ENCODE peak calls at places on chromosome 21, in four cellular contexts. G, K, R and W are unnamed samples.

GRCh38 chr21:15421947-15422346 is 307.8 kb upstream of the USP25 start:
- DNase-seq in G (no peak), K (no peak), R (no peak), W (no peak)

GRCh38 chr21:42010507-42011493 is 640 bp upstream of the ZBTB21 start:
- DNase-seq in G (no peak), K (no peak), R (no peak), W (no peak)

GRCh38 chr21:37914211-37914900 is 1.9 kb downstream of the KCNJ6 start:
- DNase-seq in G (peak), K (no peak), R (no peak), W (no peak)

GRCh38 chr21:21715286-21715969 is 717.2 kb downstream of the NCAM2 start:
- DNase-seq in G (peak), K (no peak), R (no peak), W (no peak)

GRCh38 chr21:34743831-34744230 is 75.0 kb downstream of the CLIC6 start:
- DNase-seq in G (peak), K (peak), R (peak), W (peak)

GRCh38 chr21:46112731-46113215 is 14.9 kb downstream of the COL6A2 start:
- DNase-seq in G (no peak), K (no peak), R (peak), W (peak)

GRCh38 chr21:25456672-25457071 is 150.6 kb downstream of the MRPL39 start:
- DNase-seq in G (peak), K (no peak), R (no peak), W (no peak)

GRCh38 chr21:14736162-14736561 is 190.0 kb upstream of the SAMSN1 start:
- DNase-seq in G (no peak), K (no peak), R (no peak), W (no peak)

GRCh38 chr21:46065215-46065992 is 32.5 kb upstream of the COL6A2 start:
- DNase-seq in G (peak), K (no peak), R (no peak), W (peak)

GRCh38 chr21:29125199-29125598 is 5.2 kb upstream of the MAP3K7CL start:
- DNase-seq in G (no peak), K (no peak), R (no peak), W (no peak)

GRCh38 chr21:41707231-41707988 is 59.4 kb downstream of the RIPK4 start:
- DNase-seq in G (no peak), K (peak), R (no peak), W (no peak)

GRCh38 chr21:17527240-17527639 is 14.4 kb downstream of the CXADR start:
- DNase-seq in G (peak), K (no peak), R (no peak), W (no peak)

GRCh38 chr21:29394051-29394450 is 95.3 kb downstream of the BACH1 start:
- DNase-seq in G (peak), K (no peak), R (no peak), W (no peak)

GRCh38 chr21:26798856-26799751 is 46.1 kb downstream of the ADAMTS1 start:
- DNase-seq in G (peak), K (no peak), R (no peak), W (no peak)

GRCh38 chr21:41425954-41426655 is at the start of gene MX1:
- DNase-seq in G (peak), K (no peak), R (peak), W (peak)

GRCh38 chr21:36479415-36480402 is at the start of gene CLDN14:
- DNase-seq in G (peak), K (no peak), R (no peak), W (no peak)

GRCh38 chr21:45390831-45391742 is 13.9 kb upstream of the COL18A1 start:
- DNase-seq in G (no peak), K (no peak), R (no peak), W (no peak)

GRCh38 chr21:43322805-43323204 is 104.1 kb downstream of the SIK1 start:
- DNase-seq in G (peak), K (no peak), R (no peak), W (no peak)

GRCh38 chr21:45864436-45864835 is 117.1 kb upstream of the COL6A1 start:
- DNase-seq in G (peak), K (no peak), R (no peak), W (no peak)

GRCh38 chr21:41932191-41932575 is 21.6 kb downstream of the C2CD2 start:
- DNase-seq in G (peak), K (peak), R (no peak), W (no peak)

GRCh38 chr21:41752231-41752681 is 14.6 kb downstream of the RIPK4 start:
- DNase-seq in G (peak), K (no peak), R (no peak), W (no peak)

GRCh38 chr21:16330340-16331319 is 600.8 kb downstream of the USP25 start:
- DNase-seq in G (peak), K (peak), R (no peak), W (peak)

GRCh38 chr21:25862112-25862511 is 127.3 kb downstream of the GABPA start:
- DNase-seq in G (no peak), K (no peak), R (no peak), W (no peak)

GRCh38 chr21:21232320-21232719 is 234.1 kb downstream of the NCAM2 start:
- DNase-seq in G (peak), K (no peak), R (no peak), W (no peak)

GRCh38 chr21:38295997-38296764 is 39.4 kb downstream of the KCNJ15 start:
- DNase-seq in G (peak), K (no peak), R (no peak), W (no peak)

GRCh38 chr21:14567557-14568279 is 21.6 kb upstream of the SAMSN1 start:
- DNase-seq in G (no peak), K (no peak), R (no peak), W (no peak)

GRCh38 chr21:33069243-33069642 is 698 bp upstream of the OLIG1 start:
- DNase-seq in G (no peak), K (no peak), R (no peak), W (no peak)
- H3K4me3 ChIP-seq in G (no peak), K (no peak), R (no peak), W (no peak)

GRCh38 chr21:28069446-28069845 is 923.2 kb downstream of the LTN1 start:
- DNase-seq in G (peak), K (no peak), R (no peak), W (no peak)
- TF ChIP-seq POLR2A in G (no peak), K (no peak), R (no peak), W (no peak)

DNA sequence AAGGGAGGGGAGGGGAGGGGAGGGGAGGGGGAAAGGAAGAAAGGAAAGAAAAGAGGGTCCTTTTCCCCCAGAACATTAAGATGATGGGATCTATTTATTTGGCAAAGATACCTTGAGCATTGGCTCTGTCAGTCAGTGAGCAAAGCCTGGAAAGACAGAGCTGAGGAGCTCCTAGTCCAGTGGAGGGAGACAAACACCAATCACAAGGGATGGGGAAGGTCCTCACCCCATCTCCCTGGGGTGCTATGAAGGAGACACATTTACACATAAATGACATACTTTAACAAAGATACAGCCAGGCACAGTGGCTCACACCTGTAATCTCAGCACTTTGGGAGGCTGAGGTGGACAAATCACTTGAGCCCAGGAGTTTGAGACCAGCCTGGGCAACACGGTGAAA is 154.9 kb upstream of the TIAM1 start:
- DNase-seq in G (no peak), K (no peak), R (no peak), W (no peak)
- TF ChIP-seq CTCF in G (no peak), K (no peak), R (no peak), W (no peak)

GRCh38 chr21:31268090-31268489 is 76.0 kb downstream of the TIAM1 start:
- DNase-seq in G (no peak), K (no peak), R (no peak), W (no peak)
- H3K4me3 ChIP-seq in G (no peak), K (no peak), R (no peak), W (no peak)